ENCODE peak calls at places on chromosome 6, in nine cellular contexts. Z is GM23248, T is hepatocyte, Q is stomach, D is aorta, F is ascending aorta, N is SJSA1, C is A549, Y is iPS DF 6.9. U is an unnamed sample.
A peak's percentile ranks its signal among the peaks of the same experiment; 100 is the strongest.

GRCh38 chr6:15218401-15218800 is 27.5 kb upstream of the JARID2 start:
- DNase-seq in Z (no peak), T (no peak), Q (no peak), D (peak; percentile 56), F (no peak), N (no peak), C (no peak), Y (no peak), U (no peak)

GRCh38 chr6:10733863-10734262 is 11.0 kb downstream of the TMEM14C start:
- DNase-seq in Z (no peak), T (no peak), Q (no peak), D (no peak), F (no peak), N (no peak), C (no peak), Y (no peak), U (no peak)

GRCh38 chr6:43772571-43773049 is 2.6 kb downstream of the VEGFA start:
- DNase-seq in Z (peak; percentile 28), T (no peak), Q (peak; percentile 51), D (peak; percentile 74), F (no peak), N (no peak), C (peak; percentile 28), Y (no peak), U (no peak)

GRCh38 chr6:90204327-90204726 is 92.3 kb downstream of the BACH2 start:
- DNase-seq in Z (peak; percentile 64), T (no peak), Q (no peak), D (no peak), F (no peak), N (no peak), C (no peak), Y (no peak), U (no peak)

GRCh38 chr6:101000334-101000733 is 119.2 kb upstream of the ASCC3 start:
- DNase-seq in Z (no peak), T (no peak), Q (no peak), D (no peak), F (no peak), N (no peak), C (no peak), Y (no peak), U (no peak)

GRCh38 chr6:13116155-13116554 is 212.2 kb downstream of the TBC1D7 start:
- DNase-seq in Z (no peak), T (no peak), Q (no peak), D (no peak), F (no peak), N (no peak), C (no peak), Y (no peak), U (no peak)

GRCh38 chr6:124986146-124986545 is 23.9 kb downstream of the RNF217 start:
- DNase-seq in Z (no peak), T (no peak), Q (no peak), D (no peak), F (no peak), N (no peak), C (no peak), Y (no peak), U (no peak)

GRCh38 chr6:2579241-2579761 is 171.4 kb downstream of the MYLK4 start:
- DNase-seq in Z (peak; percentile 69), T (peak; percentile 19), Q (no peak), D (no peak), F (no peak), N (no peak), C (no peak), Y (no peak), U (no peak)

GRCh38 chr6:143054329-143054728 is 6.4 kb upstream of the AIG1 start:
- DNase-seq in Z (no peak), T (no peak), Q (no peak), D (no peak), F (no peak), N (no peak), C (no peak), Y (no peak), U (no peak)

GRCh38 chr6:111628117-111628866 is 22.6 kb upstream of the TRAF3IP2 start:
- DNase-seq in Z (peak; percentile 72), T (no peak), Q (no peak), D (no peak), F (peak; percentile 59), N (no peak), C (no peak), Y (no peak), U (no peak)

GRCh38 chr6:72865467-72865866 is 243.6 kb downstream of the KCNQ5 start:
- DNase-seq in Z (peak; percentile 78), T (no peak), Q (no peak), D (no peak), F (no peak), N (no peak), C (no peak), Y (no peak), U (no peak)

GRCh38 chr6:121848523-121849255 is 413.2 kb downstream of the GJA1 start:
- DNase-seq in Z (no peak), T (no peak), Q (no peak), D (no peak), F (no peak), N (peak; percentile 67), C (no peak), Y (no peak), U (no peak)

GRCh38 chr6:14092861-14093789 is 24.4 kb upstream of the CD83 start:
- DNase-seq in Z (no peak), T (no peak), Q (no peak), D (no peak), F (no peak), N (no peak), C (no peak), Y (no peak), U (no peak)

GRCh38 chr6:7139835-7140470 is 32.2 kb downstream of the RREB1 start:
- DNase-seq in Z (no peak), T (no peak), Q (no peak), D (no peak), F (no peak), N (no peak), C (no peak), Y (no peak), U (no peak)

GRCh38 chr6:12138377-12138776 is 126.3 kb downstream of the HIVEP1 start:
- DNase-seq in Z (no peak), T (no peak), Q (no peak), D (no peak), F (no peak), N (no peak), C (no peak), Y (no peak), U (no peak)

DNA sequence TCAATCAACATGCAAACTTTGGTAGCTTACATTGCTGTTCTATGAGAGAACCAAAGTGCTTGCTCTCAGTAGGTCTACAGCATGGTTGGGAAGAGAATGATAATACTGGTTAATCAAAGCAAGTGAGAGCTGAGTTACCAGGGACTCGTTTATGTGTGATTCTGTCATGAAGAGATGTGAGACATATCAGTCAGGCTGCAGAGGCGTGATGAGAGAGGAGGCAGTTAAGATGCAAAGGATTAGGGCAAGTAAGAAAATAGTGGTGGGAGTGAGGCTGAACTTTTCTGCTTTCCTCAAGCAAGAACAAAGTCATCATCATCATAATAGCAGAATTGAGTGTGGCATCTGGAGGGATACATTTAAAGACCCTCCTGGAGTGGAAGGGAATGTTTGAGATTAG is 86.5 kb downstream of the RPS12 start:
- DNase-seq in Z (no peak), T (no peak), Q (no peak), D (no peak), F (no peak), N (no peak), C (no peak), Y (no peak), U (no peak)
- H3K27ac ChIP-seq in Z (no peak overlapping the region), T (no peak overlapping the region), Q (no peak overlapping the region), D (no peak overlapping the region), F (no peak overlapping the region), N (no peak overlapping the region), C (no peak overlapping the region), Y (no peak overlapping the region), U (no peak overlapping the region)

GRCh38 chr6:41545703-41546474 is at the start of gene FOXP4:
- DNase-seq in Z (peak; percentile 96), T (peak; percentile 96), Q (peak; percentile 91), D (peak; percentile 95), F (peak; percentile 93), N (peak; percentile 91), C (peak; percentile 90), Y (peak; percentile 79), U (peak; percentile 85)

GRCh38 chr6:41548098-41548840 is 2.1 kb downstream of the FOXP4 start:
- DNase-seq in Z (no peak), T (peak; percentile 65), Q (no peak), D (no peak), F (no peak), N (no peak), C (no peak), Y (no peak), U (no peak)

GRCh38 chr6:41547799-41548097 is 1.6 kb downstream of the FOXP4 start:
- DNase-seq in Z (no peak), T (peak; percentile 31), Q (no peak), D (no peak), F (no peak), N (no peak), C (no peak), Y (no peak), U (no peak)

GRCh38 chr6:41546475-41546865 is 289 bp downstream of the FOXP4 start:
- DNase-seq in Z (peak; percentile 66), T (no peak), Q (no peak), D (no peak), F (no peak), N (peak; percentile 21), C (peak; percentile 40), Y (no peak), U (no peak)

GRCh38 chr6:41546866-41547798 is 951 bp downstream of the FOXP4 start:
- DNase-seq in Z (peak; percentile 83), T (peak; percentile 73), Q (peak; percentile 48), D (peak; percentile 81), F (no peak), N (peak; percentile 41), C (peak; percentile 20), Y (no peak), U (no peak)
- H3K27ac ChIP-seq in Z (no peak overlapping the region), T (peak overlapping the region; percentile 87), Q (peak overlapping the region; percentile 92), D (peak overlapping the region; percentile 55), F (peak overlapping the region; percentile 50), N (no peak overlapping the region), C (peak overlapping the region; percentile 99), Y (no peak overlapping the region), U (peak overlapping the region; percentile 77)

GRCh38 chr6:65059568-65059967 is 647.5 kb downstream of the EYS start:
- DNase-seq in Z (no peak), T (no peak), Q (no peak), D (no peak), F (no peak), N (no peak), C (no peak), Y (no peak), U (no peak)

DNA sequence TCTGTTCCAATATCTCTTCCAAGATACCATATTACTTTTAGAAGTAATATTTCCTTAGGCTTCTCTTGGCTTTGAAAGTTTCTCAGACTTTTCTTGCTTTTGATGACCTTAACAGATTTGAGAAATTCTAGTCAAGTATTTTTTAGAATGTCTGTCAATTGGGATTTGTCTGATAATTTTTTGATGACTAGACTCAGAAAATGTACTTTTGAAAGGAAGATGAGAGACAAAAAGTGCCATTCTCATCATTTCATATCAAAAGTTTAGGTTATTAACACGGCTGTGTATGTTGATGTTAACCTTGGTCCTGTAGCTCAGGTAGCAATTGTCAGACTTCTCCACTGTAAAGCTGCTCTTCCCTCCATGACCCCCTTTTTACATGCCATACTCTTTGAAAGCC is 651.5 kb downstream of the EYS start:
- DNase-seq in Z (no peak), T (no peak), Q (no peak), D (no peak), F (no peak), N (no peak), C (no peak), Y (no peak), U (no peak)
- H3K27ac ChIP-seq in Z (no peak overlapping the region), T (no peak overlapping the region), Q (no peak overlapping the region), D (no peak overlapping the region), F (no peak overlapping the region), N (no peak overlapping the region), C (no peak overlapping the region), Y (no peak overlapping the region), U (no peak overlapping the region)

GRCh38 chr6:166597711-166598440 is 11.4 kb upstream of the RAMACL start:
- DNase-seq in Z (no peak), T (no peak), Q (no peak), D (no peak), F (no peak), N (no peak), C (no peak), Y (no peak), U (no peak)
- H3K27ac ChIP-seq in Z (peak overlapping the region; percentile 96), T (peak overlapping the region; percentile 66), Q (no peak overlapping the region), D (peak overlapping the region; percentile 70), F (peak overlapping the region; percentile 27), N (peak overlapping the region; percentile 93), C (no peak overlapping the region), Y (no peak overlapping the region), U (no peak overlapping the region)